ENCODE peak calls at places on chromosomes 1 and 21, in five cellular contexts. One of them, this sample, is unnamed.

GRCh38 chr1:16677552-16678423 is 11.0 kb upstream of the RNU1-3 start:
- DNase-seq in IMR-90: peak; percentile 85
- DNase-seq in trophoblast cell: peak; percentile 77
- DNase-seq in mesenchymal stem cell: peak; percentile 59
- DNase-seq in H9: peak; percentile 67
- DNase-seq in this sample: peak; percentile 51

GRCh38 chr1:56819393-56819899 is at the start of gene FYB2:
- DNase-seq in IMR-90: no peak
- DNase-seq in trophoblast cell: no peak
- DNase-seq in mesenchymal stem cell: peak; percentile 29
- DNase-seq in H9: peak; percentile 89
- DNase-seq in this sample: no peak

GRCh38 chr1:116754203-116754977 is at the start of gene CD2:
- DNase-seq in IMR-90: no peak
- DNase-seq in trophoblast cell: no peak
- DNase-seq in mesenchymal stem cell: no peak
- DNase-seq in H9: no peak
- DNase-seq in this sample: no peak

GRCh38 chr21:26169061-26169610 is 1.4 kb downstream of the APP start:
- DNase-seq in IMR-90: peak; percentile 71
- DNase-seq in trophoblast cell: peak; percentile 61
- DNase-seq in mesenchymal stem cell: peak; percentile 84
- DNase-seq in H9: peak; percentile 39
- DNase-seq in this sample: peak; percentile 37

GRCh38 chr21:23131177-23131576 is 2133.0 kb downstream of the NCAM2 start:
- DNase-seq in IMR-90: no peak
- DNase-seq in trophoblast cell: no peak
- DNase-seq in mesenchymal stem cell: no peak
- DNase-seq in H9: no peak
- DNase-seq in this sample: no peak

GRCh38 chr1:218739426-218739825 is 394.3 kb downstream of the TGFB2 start:
- DNase-seq in IMR-90: peak; percentile 58
- DNase-seq in trophoblast cell: no peak
- DNase-seq in mesenchymal stem cell: no peak
- DNase-seq in H9: no peak
- DNase-seq in this sample: no peak

GRCh38 chr1:239368436-239369109 is 17.8 kb upstream of the CHRM3 start:
- DNase-seq in IMR-90: no peak
- DNase-seq in trophoblast cell: no peak
- DNase-seq in mesenchymal stem cell: no peak
- DNase-seq in H9: no peak
- DNase-seq in this sample: no peak

GRCh38 chr1:232984577-232985425 is 34.4 kb downstream of the NTPCR start:
- DNase-seq in IMR-90: no peak
- DNase-seq in trophoblast cell: no peak
- DNase-seq in mesenchymal stem cell: no peak
- DNase-seq in H9: no peak
- DNase-seq in this sample: no peak

GRCh38 chr1:108009603-108010195 is 44.7 kb upstream of the VAV3 start:
- DNase-seq in IMR-90: peak; percentile 11
- DNase-seq in trophoblast cell: peak; percentile 48
- DNase-seq in mesenchymal stem cell: peak; percentile 26
- DNase-seq in H9: no peak
- DNase-seq in this sample: no peak

GRCh38 chr1:8409107-8409506 is 91.2 kb downstream of the SLC45A1 start:
- DNase-seq in IMR-90: peak; percentile 81
- DNase-seq in trophoblast cell: peak; percentile 50
- DNase-seq in mesenchymal stem cell: peak; percentile 90
- DNase-seq in H9: no peak
- DNase-seq in this sample: no peak

GRCh38 chr1:191026828-191027227 is 549.2 kb upstream of the BRINP3 start:
- DNase-seq in IMR-90: no peak
- DNase-seq in trophoblast cell: no peak
- DNase-seq in mesenchymal stem cell: no peak
- DNase-seq in H9: no peak
- DNase-seq in this sample: no peak

GRCh38 chr1:109504974-109505373 is 4.6 kb downstream of the AMIGO1 start:
- DNase-seq in IMR-90: no peak
- DNase-seq in trophoblast cell: no peak
- DNase-seq in mesenchymal stem cell: no peak
- DNase-seq in H9: no peak
- DNase-seq in this sample: no peak

GRCh38 chr1:28580706-28581530 is 11.1 kb upstream of the RAB42 start:
- DNase-seq in IMR-90: peak; percentile 56
- DNase-seq in trophoblast cell: peak; percentile 44
- DNase-seq in mesenchymal stem cell: peak; percentile 53
- DNase-seq in H9: no peak
- DNase-seq in this sample: peak; percentile 53

GRCh38 chr1:209491031-209491430 is 92.5 kb upstream of the CAMK1G start:
- DNase-seq in IMR-90: no peak
- DNase-seq in trophoblast cell: no peak
- DNase-seq in mesenchymal stem cell: no peak
- DNase-seq in H9: no peak
- DNase-seq in this sample: no peak

GRCh38 chr1:37423810-37424209 is 50.6 kb upstream of the ZC3H12A start:
- DNase-seq in IMR-90: no peak
- DNase-seq in trophoblast cell: no peak
- DNase-seq in mesenchymal stem cell: no peak
- DNase-seq in H9: no peak
- DNase-seq in this sample: no peak

GRCh38 chr1:2388004-2388913 is 3.1 kb downstream of the MORN1 start:
- DNase-seq in IMR-90: no peak
- DNase-seq in trophoblast cell: no peak
- DNase-seq in mesenchymal stem cell: no peak
- DNase-seq in H9: no peak
- DNase-seq in this sample: no peak

DNA sequence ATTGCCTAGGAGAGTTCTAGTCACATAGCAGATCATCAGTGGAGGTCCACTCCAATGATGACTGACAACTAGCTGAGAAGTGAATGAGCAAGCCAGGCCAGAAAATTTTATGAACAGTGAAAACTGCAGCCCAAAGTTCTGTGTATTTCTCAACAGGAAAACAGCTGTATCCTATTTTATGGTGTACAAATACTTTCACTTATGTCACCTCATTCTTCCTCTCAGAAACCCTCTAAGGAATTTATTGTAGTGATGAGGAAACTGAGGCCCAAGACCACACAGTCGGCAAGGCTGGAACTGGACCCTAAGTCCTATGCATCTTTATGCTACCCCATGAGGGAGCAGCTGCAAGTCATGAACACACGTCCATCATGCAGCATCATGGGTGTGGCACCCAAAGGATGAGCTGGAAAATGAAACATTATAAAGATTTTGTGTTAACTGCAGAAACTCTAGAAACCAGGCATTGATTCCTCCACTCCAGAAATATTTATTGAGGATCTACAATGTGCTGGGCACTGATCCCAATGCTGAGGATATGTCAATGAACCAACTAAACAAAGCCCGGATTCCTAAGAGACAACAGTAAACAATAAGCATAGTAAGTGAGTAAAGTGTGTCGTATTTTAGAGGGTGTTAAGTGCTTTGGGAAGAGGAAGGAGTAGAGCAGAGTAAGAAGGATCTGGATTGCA is 99.5 kb upstream of the DUSP10 start:
- DNase-seq in IMR-90: no peak
- DNase-seq in trophoblast cell: no peak
- DNase-seq in mesenchymal stem cell: peak; percentile 49
- DNase-seq in H9: no peak
- DNase-seq in this sample: no peak
- H3K4me2 ChIP-seq in IMR-90: no peak overlapping the region
- H3K4me2 ChIP-seq in trophoblast cell: no peak overlapping the region
- H3K4me2 ChIP-seq in mesenchymal stem cell: no peak overlapping the region
- H3K4me2 ChIP-seq in H9: no peak overlapping the region
- H3K4me2 ChIP-seq in this sample: no peak overlapping the region

GRCh38 chr1:23344111-23344986 is at the start of gene HNRNPR:
- DNase-seq in IMR-90: peak; percentile 100
- DNase-seq in trophoblast cell: peak; percentile 100
- DNase-seq in mesenchymal stem cell: peak; percentile 100
- DNase-seq in H9: peak; percentile 100
- DNase-seq in this sample: peak; percentile 100
- H3K14ac ChIP-seq in IMR-90: peak within 1 kb of the TSS; percentile 84
- H3K14ac ChIP-seq in trophoblast cell: peak within 1 kb of the TSS; percentile 100
- H3K14ac ChIP-seq in mesenchymal stem cell: peak within 1 kb of the TSS; percentile 99
- H3K14ac ChIP-seq in H9: peak within 1 kb of the TSS; percentile 99
- H3K14ac ChIP-seq in this sample: peak within 1 kb of the TSS; percentile 31

DNA sequence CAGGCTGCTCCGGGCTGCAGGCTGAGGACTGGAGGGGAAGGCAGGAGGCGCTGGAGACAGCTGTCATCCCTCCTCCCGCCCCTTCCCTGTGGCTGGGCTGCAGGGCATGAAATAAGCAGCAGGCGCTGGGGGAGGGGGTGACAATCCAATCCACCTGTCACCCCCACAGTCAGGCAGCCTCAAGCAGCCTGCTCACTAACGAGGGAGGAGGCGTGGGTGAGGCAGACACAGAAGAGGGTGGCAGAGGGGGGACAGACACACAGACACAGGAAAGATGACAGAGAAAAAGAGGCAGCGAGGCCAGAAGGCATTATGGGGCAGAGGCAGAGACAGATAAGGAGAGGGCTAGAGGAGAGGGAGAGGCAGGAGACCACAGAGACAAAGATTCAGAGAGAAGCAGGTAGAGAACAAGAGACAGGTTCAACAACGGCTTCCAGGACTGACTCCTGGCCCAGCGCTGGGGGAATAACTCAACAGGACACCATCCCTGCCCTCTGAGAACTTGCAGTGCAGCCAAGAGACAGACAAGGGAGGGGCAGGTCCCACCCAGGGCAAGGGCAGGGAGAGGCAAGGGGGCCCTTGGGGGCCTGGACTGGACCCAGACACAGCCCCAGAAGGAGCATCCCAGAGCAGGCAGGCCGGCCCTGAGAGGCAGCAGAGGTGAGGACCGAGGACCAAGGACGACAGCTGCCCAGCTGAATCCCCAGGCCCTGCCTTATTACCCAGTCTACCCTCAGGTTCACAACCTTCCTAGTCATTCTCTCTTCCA is 11.2 kb downstream of the MEF2D start:
- DNase-seq in IMR-90: peak; percentile 36
- DNase-seq in trophoblast cell: no peak
- DNase-seq in mesenchymal stem cell: peak; percentile 46
- DNase-seq in H9: peak; percentile 66
- DNase-seq in this sample: no peak
- H3K4me2 ChIP-seq in IMR-90: peak overlapping the region; percentile 19
- H3K4me2 ChIP-seq in trophoblast cell: no peak overlapping the region
- H3K4me2 ChIP-seq in mesenchymal stem cell: no peak overlapping the region
- H3K4me2 ChIP-seq in H9: peak overlapping the region; percentile 41
- H3K4me2 ChIP-seq in this sample: peak overlapping the region; percentile 28

GRCh38 chr1:204321665-204322064 is 38.1 kb downstream of the PLEKHA6 start:
- DNase-seq in IMR-90: peak; percentile 53
- DNase-seq in trophoblast cell: no peak
- DNase-seq in mesenchymal stem cell: peak; percentile 69
- DNase-seq in H9: no peak
- DNase-seq in this sample: no peak
- H3K14ac ChIP-seq in IMR-90: peak overlapping the region; percentile 98
- H3K14ac ChIP-seq in trophoblast cell: peak overlapping the region; percentile 68
- H3K14ac ChIP-seq in mesenchymal stem cell: no peak overlapping the region
- H3K14ac ChIP-seq in H9: no peak overlapping the region
- H3K14ac ChIP-seq in this sample: no peak overlapping the region

GRCh38 chr1:84988588-84988987 is 8.3 kb downstream of the MCOLN2 start:
- DNase-seq in IMR-90: no peak
- DNase-seq in trophoblast cell: no peak
- DNase-seq in mesenchymal stem cell: no peak
- DNase-seq in H9: no peak
- DNase-seq in this sample: no peak

GRCh38 chr1:84996846-84997666 is at the start of gene MCOLN2:
- DNase-seq in IMR-90: peak; percentile 1
- DNase-seq in trophoblast cell: peak; percentile 46
- DNase-seq in mesenchymal stem cell: peak; percentile 32
- DNase-seq in H9: peak; percentile 65
- DNase-seq in this sample: peak; percentile 61

GRCh38 chr1:84995484-84996334 is 1.2 kb downstream of the MCOLN2 start:
- DNase-seq in IMR-90: no peak
- DNase-seq in trophoblast cell: no peak
- DNase-seq in mesenchymal stem cell: no peak
- DNase-seq in H9: no peak
- DNase-seq in this sample: no peak

GRCh38 chr1:84985365-84985764 is 11.5 kb downstream of the MCOLN2 start:
- DNase-seq in IMR-90: no peak
- DNase-seq in trophoblast cell: no peak
- DNase-seq in mesenchymal stem cell: no peak
- DNase-seq in H9: no peak
- DNase-seq in this sample: no peak

GRCh38 chr1:84991097-84991890 is 5.6 kb downstream of the MCOLN2 start:
- DNase-seq in IMR-90: no peak
- DNase-seq in trophoblast cell: peak; percentile 50
- DNase-seq in mesenchymal stem cell: no peak
- DNase-seq in H9: no peak
- DNase-seq in this sample: no peak
- H3K4me2 ChIP-seq in IMR-90: no peak overlapping the region
- H3K4me2 ChIP-seq in trophoblast cell: no peak overlapping the region
- H3K4me2 ChIP-seq in mesenchymal stem cell: no peak overlapping the region
- H3K4me2 ChIP-seq in H9: no peak overlapping the region
- H3K4me2 ChIP-seq in this sample: no peak overlapping the region

This sample was measured in neuronal stem cell.